ENCODE peak calls at places on chromosomes 13 and 19, in ten cellular contexts. W is stomach, H is sigmoid colon, Y is HepG2, T is HCT116, V is suprapubic skin, L is GM12878, I is H1, G is vagina, U is transverse colon. J is an unnamed sample.

GRCh38 chr13:27853871-27854270 is 61.6 kb downstream of the GSX1 start:
- DNase-seq in L (no peak), I (no peak), G (no peak), T (no peak), H (no peak), U (no peak), Y (no peak), W (no peak), V (no peak), J (no peak)

GRCh38 chr19:21824679-21825078 is 11.3 kb downstream of the ZNF43 start:
- DNase-seq in L (no peak), T (no peak), U (no peak), G (no peak), W (no peak), V (no peak), I (no peak), Y (no peak), H (no peak), J (no peak)

GRCh38 chr19:45569619-45570421 is 14.8 kb downstream of the OPA3 start:
- DNase-seq in T (peak; percentile 24), H (no peak), I (peak; percentile 46), G (no peak), W (peak; percentile 76), U (peak; percentile 87), Y (peak; percentile 45), L (no peak), V (no peak), J (no peak)

GRCh38 chr19:58520257-58520599 is 618 bp upstream of the ZBTB45 start:
- DNase-seq in H (peak; percentile 62), G (no peak), T (no peak), L (no peak), V (no peak), I (no peak), U (no peak), W (no peak), Y (no peak), J (no peak)

GRCh38 chr19:50300814-50301606 is 28.2 kb downstream of the KCNC3 start:
- DNase-seq in L (no peak), W (no peak), Y (peak; percentile 48), U (no peak), T (peak; percentile 10), I (no peak), V (no peak), H (no peak), G (no peak), J (no peak)

GRCh38 chr13:94966380-94966779 is 254.0 kb upstream of the SOX21 start:
- DNase-seq in H (no peak), L (no peak), Y (no peak), T (no peak), G (no peak), I (no peak), W (no peak), V (no peak), U (no peak), J (no peak)

GRCh38 chr19:1214862-1215731 is 9.5 kb downstream of the STK11 start:
- DNase-seq in Y (no peak), V (no peak), G (no peak), U (no peak), I (no peak), H (peak; percentile 87), T (no peak), W (peak; percentile 82), L (no peak), J (no peak)

GRCh38 chr19:27765912-27766725 is 1446.8 kb downstream of the UQCRFS1 start:
- DNase-seq in T (no peak), V (peak; percentile 16), Y (no peak), I (no peak), G (peak; percentile 46), W (no peak), H (no peak), L (no peak), U (no peak), J (no peak)

GRCh38 chr13:97322740-97323342 is 100.7 kb downstream of the MBNL2 start:
- DNase-seq in G (no peak), V (no peak), U (no peak), H (no peak), T (no peak), Y (no peak), L (no peak), W (no peak), I (no peak), J (no peak)

GRCh38 chr19:12695090-12695489 is 1.3 kb downstream of the FBXW9 start:
- DNase-seq in G (no peak), W (no peak), I (no peak), V (no peak), T (no peak), L (no peak), U (no peak), H (no peak), Y (no peak), J (no peak)

GRCh38 chr13:73303858-73304257 is 245.1 kb downstream of the KLF5 start:
- DNase-seq in H (no peak), V (no peak), L (no peak), W (no peak), G (no peak), U (no peak), T (no peak), Y (no peak), I (peak; percentile 13), J (no peak)

GRCh38 chr19:46605356-46605821 is 4.3 kb downstream of the CALM3 start:
- DNase-seq in W (no peak), V (peak; percentile 73), H (peak; percentile 54), Y (no peak), L (no peak), T (no peak), I (no peak), U (no peak), G (no peak), J (no peak)

GRCh38 chr13:34462843-34463242 is 479.2 kb upstream of the NBEA start:
- DNase-seq in W (peak; percentile 29), H (no peak), L (no peak), G (no peak), V (no peak), U (no peak), I (no peak), Y (no peak), T (peak; percentile 51), J (no peak)

GRCh38 chr19:53328967-53329366 is 4.6 kb upstream of the ZNF845 start:
- DNase-seq in H (peak; percentile 74), G (no peak), W (no peak), Y (no peak), V (no peak), U (peak; percentile 17), T (no peak), I (no peak), L (no peak), J (no peak)

GRCh38 chr19:53333466-53334449 is at the start of gene ZNF845:
- DNase-seq in H (peak; percentile 98), V (peak; percentile 97), Y (peak; percentile 87), U (peak; percentile 98), T (peak; percentile 60), I (peak; percentile 79), L (peak; percentile 63), W (peak; percentile 98), G (no peak), J (peak; percentile 97)

GRCh38 chr19:53333071-53333465 is 481 bp upstream of the ZNF845 start:
- DNase-seq in V (peak; percentile 81), U (peak; percentile 44), W (peak; percentile 42), L (no peak), G (no peak), H (peak; percentile 82), I (no peak), Y (no peak), T (no peak), J (no peak)

DNA sequence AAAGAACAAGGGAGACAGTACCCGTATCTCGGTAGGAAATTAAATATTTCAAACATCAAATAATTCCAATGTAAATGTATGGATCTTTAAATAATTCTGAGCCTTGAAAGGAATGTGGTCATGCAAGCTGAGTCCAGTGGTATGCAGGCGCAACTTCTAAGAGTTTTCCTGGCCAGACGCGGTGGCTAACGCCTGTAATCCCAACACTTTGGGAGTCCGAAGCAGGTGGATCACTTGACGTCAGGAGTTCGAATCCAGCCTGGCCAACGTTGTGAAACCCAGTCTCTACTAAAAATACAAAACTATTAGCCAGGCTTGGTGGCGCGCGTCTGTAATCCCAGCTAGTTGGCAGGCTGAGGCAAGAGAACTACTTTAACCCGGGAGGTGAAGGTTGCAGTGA is 1.1 kb upstream of the ZNF845 start:
- DNase-seq in L (no peak), W (no peak), H (no peak), V (no peak), Y (no peak), U (no peak), T (no peak), G (no peak), I (no peak), J (no peak)
- TF ChIP-seq POLR2A in L (no peak), W (no peak), H (no peak), V (no peak), Y (no peak), U (no peak), T (no peak), G (no peak), I (no peak), J (no peak)

GRCh38 chr13:75021151-75021550 is 460.8 kb downstream of the TBC1D4 start:
- DNase-seq in V (no peak), I (no peak), Y (no peak), H (no peak), G (no peak), T (no peak), L (no peak), W (no peak), U (no peak), J (no peak)
- TF ChIP-seq POLR2AphosphoS5 in V (no peak), I (no peak), Y (no peak), H (no peak), G (no peak), T (no peak), L (no peak), W (no peak), U (no peak), J (no peak)

DNA sequence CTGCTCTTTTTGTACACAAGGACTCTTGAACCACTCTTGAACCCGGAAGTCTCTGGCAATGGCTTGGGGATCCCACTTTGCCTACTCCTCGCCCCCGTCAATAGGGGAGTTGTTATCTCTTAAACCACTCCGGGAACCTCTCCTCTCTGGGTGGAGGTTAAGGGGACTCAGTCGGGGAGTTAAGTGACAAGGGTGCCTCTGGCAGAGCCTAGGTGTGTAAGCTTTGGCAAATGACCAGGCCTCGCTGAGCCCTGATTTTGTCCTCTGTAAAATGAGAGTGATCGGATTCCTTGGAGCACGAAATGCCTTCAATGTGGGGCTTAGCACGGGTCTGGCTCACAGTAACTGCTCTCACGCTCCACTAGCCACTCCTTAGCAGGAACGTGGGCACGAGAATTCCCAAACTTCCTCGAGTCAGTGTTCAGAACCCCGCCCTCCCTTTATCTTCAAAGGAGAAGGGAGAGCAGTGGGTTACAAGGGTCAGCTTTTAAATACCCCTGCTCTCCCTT is 193.3 kb downstream of the KATNAL1 start:
- DNase-seq in L (no peak), Y (peak; percentile 12), V (no peak), I (no peak), T (no peak), W (peak; percentile 72), H (no peak), U (peak; percentile 44), G (no peak), J (no peak)
- H3K4me3 ChIP-seq in L (peak overlapping the region; percentile 63), Y (peak overlapping the region; percentile 69), V (peak overlapping the region; percentile 71), I (peak overlapping the region; percentile 29), T (peak overlapping the region; percentile 54), W (peak overlapping the region; percentile 67), H (peak overlapping the region; percentile 65), U (no peak overlapping the region), G (peak overlapping the region; percentile 45), J (peak overlapping the region; percentile 48)

DNA sequence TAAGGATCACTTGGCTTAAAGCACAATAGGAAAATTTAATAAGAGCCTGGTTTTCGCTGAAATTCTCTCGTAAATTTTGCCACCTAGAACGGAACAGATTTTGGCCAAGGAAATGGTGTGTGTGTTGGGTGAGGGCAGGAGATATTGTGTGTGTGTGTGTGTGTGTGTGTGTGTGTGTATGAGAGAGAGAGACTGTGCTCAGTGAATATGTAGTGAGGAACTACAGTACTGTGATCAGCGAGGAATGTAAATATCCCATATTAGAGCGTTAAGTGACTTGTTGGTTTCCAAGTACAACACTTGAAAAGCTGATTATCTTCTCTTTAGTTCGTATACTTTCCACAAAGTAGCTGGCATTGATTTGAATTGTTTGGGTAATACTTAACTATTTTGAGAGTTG is 738.9 kb downstream of the PCDH9 start:
- DNase-seq in I (no peak), V (no peak), T (no peak), Y (no peak), H (no peak), G (no peak), L (no peak), U (no peak), W (no peak), J (no peak)
- TF ChIP-seq POLR2A in I (no peak), V (no peak), T (no peak), Y (no peak), H (no peak), G (no peak), L (no peak), U (no peak), W (no peak), J (no peak)

J was measured in breast epithelium.